ENCODE peak calls at places on chromosomes 1 and 21, in four cellular contexts. W, E, K and C are unnamed samples.

GRCh38 chr1:31822766-31823165 is 6.9 kb upstream of the SPOCD1 start:
- DNase-seq in W (no peak), E (no peak), K (no peak), C (no peak)

GRCh38 chr1:162293293-162293692 is 83.4 kb downstream of the SPATA46 start:
- DNase-seq in W (no peak), E (no peak), K (no peak), C (no peak)

GRCh38 chr21:29194847-29195246 is 64.4 kb downstream of the MAP3K7CL start:
- DNase-seq in W (no peak), E (no peak), K (peak; percentile 25), C (no peak)

GRCh38 chr21:38277501-38278111 is 20.8 kb downstream of the KCNJ15 start:
- DNase-seq in W (peak; percentile 51), E (no peak), K (no peak), C (no peak)

GRCh38 chr1:99749948-99750347 is 16.5 kb downstream of the FRRS1 start:
- DNase-seq in W (no peak), E (no peak), K (no peak), C (no peak)

GRCh38 chr1:79431341-79431740 is 424.8 kb upstream of the ADGRL4 start:
- DNase-seq in W (no peak), E (no peak), K (no peak), C (no peak)

GRCh38 chr1:202319381-202320080 is 22.2 kb downstream of the UBE2T start:
- DNase-seq in W (no peak), E (no peak), K (no peak), C (no peak)

GRCh38 chr1:212935387-212935981 is 14.9 kb upstream of the VASH2 start:
- DNase-seq in W (no peak), E (no peak), K (peak; percentile 42), C (no peak)

GRCh38 chr1:67685558-67686271 is 714 bp downstream of the GADD45A start:
- DNase-seq in W (peak; percentile 62), E (peak; percentile 68), K (no peak), C (peak; percentile 58)

GRCh38 chr1:152251391-152251790 is 27.4 kb upstream of the HRNR start:
- DNase-seq in W (no peak), E (no peak), K (no peak), C (no peak)

GRCh38 chr1:33300673-33301072 is 20.2 kb downstream of the A3GALT2 start:
- DNase-seq in W (no peak), E (no peak), K (no peak), C (no peak)

GRCh38 chr1:86375688-86376087 is 20.4 kb downstream of the ODF2L start:
- DNase-seq in W (no peak), E (no peak), K (no peak), C (no peak)

GRCh38 chr1:211735208-211736170 is 60.1 kb upstream of the NEK2 start:
- DNase-seq in W (peak; percentile 72), E (peak; percentile 35), K (peak; percentile 17), C (no peak)

GRCh38 chr1:99591886-99592285 is 54.0 kb upstream of the PALMD start:
- DNase-seq in W (no peak), E (no peak), K (no peak), C (no peak)

GRCh38 chr1:26318338-26319064 is 743 bp downstream of the CD52 start:
- DNase-seq in W (peak; percentile 54), E (no peak), K (no peak), C (no peak)

GRCh38 chr1:9561429-9561828 is 22.2 kb downstream of the SLC25A33 start:
- DNase-seq in W (peak; percentile 48), E (peak; percentile 30), K (no peak), C (no peak)

GRCh38 chr1:10020668-10021067 is 12.1 kb upstream of the UBE4B start:
- DNase-seq in W (no peak), E (peak; percentile 36), K (no peak), C (no peak)

GRCh38 chr1:87684194-87684593 is 355.5 kb downstream of the LMO4 start:
- DNase-seq in W (peak; percentile 16), E (no peak), K (no peak), C (peak; percentile 14)

GRCh38 chr1:196372896-196373536 is 235.2 kb downstream of the KCNT2 start:
- DNase-seq in W (peak; percentile 36), E (peak; percentile 3), K (peak; percentile 27), C (no peak)

GRCh38 chr1:8137406-8138244 is 111.5 kb upstream of the ERRFI1 start:
- DNase-seq in W (no peak), E (no peak), K (peak; percentile 68), C (no peak)

GRCh38 chr1:65045022-65045786 is 78.9 kb upstream of the JAK1 start:
- DNase-seq in W (no peak), E (peak; percentile 26), K (no peak), C (no peak)

GRCh38 chr1:182185822-182186756 is 124.6 kb upstream of the ZNF648 start:
- DNase-seq in W (no peak), E (no peak), K (peak; percentile 50), C (no peak)

GRCh38 chr1:29478046-29478791 is 241.9 kb downstream of the PTPRU start:
- DNase-seq in W (no peak), E (no peak), K (no peak), C (peak; percentile 70)

GRCh38 chr1:227998374-227999055 is 8.3 kb upstream of the WNT3A start:
- DNase-seq in W (no peak), E (no peak), K (no peak), C (no peak)

GRCh38 chr1:85460555-85461088 is 4.3 kb downstream of the DDAH1 start:
- DNase-seq in W (no peak), E (no peak), K (peak; percentile 65), C (no peak)

GRCh38 chr21:35963920-35964451 is 96.3 kb downstream of the SETD4 start:
- DNase-seq in W (peak; percentile 60), E (no peak), K (no peak), C (peak; percentile 21)

GRCh38 chr1:21340230-21340564 is 49.9 kb upstream of the ECE1 start:
- DNase-seq in W (no peak), E (no peak), K (no peak), C (no peak)

GRCh38 chr1:225863167-225863566 is 19.0 kb downstream of the TMEM63A start:
- DNase-seq in W (no peak), E (no peak), K (no peak), C (no peak)

GRCh38 chr1:119978018-119978505 is 81.7 kb upstream of the ADAM30 start:
- DNase-seq in W (no peak), E (no peak), K (no peak), C (no peak)

GRCh38 chr1:196207624-196208204 is 400.5 kb downstream of the KCNT2 start:
- DNase-seq in W (no peak), E (no peak), K (no peak), C (no peak)

GRCh38 chr1:67535474-67535873 is 105.3 kb upstream of the SERBP1 start:
- DNase-seq in W (peak; percentile 87), E (peak; percentile 69), K (peak; percentile 80), C (peak; percentile 80)

GRCh38 chr1:20962576-20963258 is 175.6 kb upstream of the HP1BP3 start:
- DNase-seq in W (no peak), E (no peak), K (no peak), C (no peak)

GRCh38 chr1:84688461-84689061 is 1.7 kb downstream of the SSX2IP start:
- DNase-seq in W (peak; percentile 90), E (no peak), K (no peak), C (no peak)

GRCh38 chr21:44394733-44395132 is 41.3 kb downstream of the TRPM2 start:
- DNase-seq in W (no peak), E (peak; percentile 16), K (no peak), C (no peak)

GRCh38 chr1:206909167-206909882 is 12.1 kb downstream of the IL24 start:
- DNase-seq in W (peak; percentile 43), E (peak; percentile 82), K (no peak), C (peak; percentile 76)

GRCh38 chr1:26570287-26570686 is 40.7 kb downstream of the RPS6KA1 start:
- DNase-seq in W (no peak), E (no peak), K (no peak), C (no peak)

GRCh38 chr1:234619794-234620247 is 9.8 kb upstream of the IRF2BP2 start:
- DNase-seq in W (no peak), E (no peak), K (peak; percentile 97), C (no peak)

GRCh38 chr1:93629101-93630059 is 52.3 kb downstream of the BCAR3 start:
- DNase-seq in W (peak; percentile 71), E (peak; percentile 53), K (peak; percentile 65), C (no peak)

DNA sequence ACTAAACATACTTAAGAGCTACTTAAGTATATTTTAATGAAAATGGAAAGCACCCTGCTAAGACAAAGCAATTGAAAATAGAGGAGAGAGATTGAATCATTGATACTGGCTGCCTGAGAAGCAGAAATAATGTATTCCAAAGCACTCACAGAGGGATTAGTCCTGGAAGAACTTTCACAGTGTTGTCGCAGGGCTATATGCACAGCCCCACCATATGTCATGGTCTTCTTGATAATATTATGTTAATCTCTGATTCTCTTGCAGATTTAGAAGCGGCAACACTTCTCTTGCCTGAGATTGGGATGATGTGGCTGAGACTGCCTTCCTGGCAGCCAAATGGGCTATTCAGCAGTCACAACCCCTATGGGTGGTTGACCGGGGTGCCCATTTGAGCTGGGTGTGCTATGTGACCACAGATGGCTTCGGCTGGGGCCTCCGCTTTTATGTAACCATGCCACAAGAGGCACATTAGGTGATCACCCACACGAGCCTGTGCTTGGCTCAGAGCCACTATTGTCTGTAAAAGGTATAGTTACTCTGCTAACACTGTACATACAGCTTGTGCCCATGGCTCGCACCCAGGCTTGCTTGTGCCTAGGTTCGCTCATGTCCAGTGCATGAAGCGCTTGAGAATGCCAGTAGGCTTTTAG is 152.2 kb upstream of the SGIP1 start:
- DNase-seq in W (no peak), E (no peak), K (no peak), C (no peak)
- TF ChIP-seq FOXJ3 in W (no peak), E (no peak), K (no peak), C (no peak)

GRCh38 chr1:6260433-6260934 is 414 bp downstream of the GPR153 start:
- DNase-seq in W (peak; percentile 60), E (peak; percentile 90), K (no peak), C (no peak)
- TF ChIP-seq FOXJ3 in W (no peak), E (no peak), K (no peak), C (no peak)

GRCh38 chr21:46621457-46622182 is 13.9 kb upstream of the PRMT2 start:
- DNase-seq in W (no peak), E (no peak), K (peak; percentile 85), C (no peak)
- TF ChIP-seq FOXJ3 in W (no peak), E (no peak), K (no peak), C (no peak)

GRCh38 chr1:18703041-18703621 is 72.5 kb downstream of the PAX7 start:
- DNase-seq in W (peak; percentile 24), E (peak; percentile 67), K (peak; percentile 10), C (peak; percentile 55)
- TF ChIP-seq FOXJ3 in W (no peak), E (no peak), K (no peak), C (no peak)

DNA sequence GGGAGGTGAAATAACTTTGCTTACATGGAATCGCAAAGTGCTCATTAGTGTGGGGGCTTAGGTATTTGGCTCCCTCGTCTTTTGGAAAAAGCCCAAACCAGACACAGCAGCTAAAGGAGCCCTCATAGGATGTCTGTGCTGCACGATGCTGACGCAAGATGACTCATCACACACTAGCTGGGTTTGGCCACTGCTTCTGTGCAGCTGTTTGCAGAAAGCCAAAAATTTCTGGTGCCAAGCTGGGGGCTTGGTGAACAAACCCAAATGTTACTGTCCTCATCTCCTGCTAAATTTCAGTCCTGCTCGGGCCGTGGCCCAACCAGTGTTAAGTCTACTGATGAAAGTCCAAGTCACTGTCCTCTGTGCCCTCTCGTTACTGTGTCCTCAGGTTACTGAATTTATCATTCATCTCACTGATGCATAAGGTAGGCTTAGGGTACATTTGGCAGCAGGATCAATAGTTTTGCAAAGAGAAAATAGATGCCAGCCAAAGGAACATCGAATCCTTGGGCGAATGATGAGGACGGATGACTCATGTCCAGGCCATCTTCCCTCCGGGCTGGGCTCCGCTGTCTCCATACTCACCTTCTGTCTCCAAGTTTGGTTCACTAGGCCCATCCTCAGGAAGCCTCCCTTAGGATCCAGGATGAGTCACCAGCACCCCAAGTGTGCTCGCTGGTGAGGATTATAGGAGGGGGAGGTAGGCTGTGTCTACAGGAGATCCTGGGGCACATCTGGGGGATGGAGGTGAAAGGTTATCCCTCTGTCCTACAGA is 177.7 kb downstream of the ADSS2 start:
- DNase-seq in W (peak; percentile 81), E (no peak), K (no peak), C (no peak)
- TF ChIP-seq FOXJ3 in W (no peak), E (no peak), K (no peak), C (no peak)